ENCODE peak calls at places on chromosomes 3 and 15, in five cellular contexts. E is A549, N is right lobe of liver, C is transverse colon, B is IMR-90. S is an unnamed sample. For H3K4me1, the result is how much of the 10 kb centered on the place peaks cover.

GRCh38 chr3:160870327-160870726 is 114.3 kb downstream of the PPM1L start:
- DNase-seq in C (no peak), B (no peak), N (no peak), E (no peak), S (no peak)

GRCh38 chr15:39594764-39595620 is 14.1 kb downstream of the THBS1 start:
- DNase-seq in N (no peak), B (peak), C (no peak), E (no peak), S (no peak)

GRCh38 chr3:186003610-186004009 is 65.8 kb upstream of the TRA2B start:
- DNase-seq in N (no peak), E (no peak), B (no peak), C (no peak), S (no peak)

GRCh38 chr3:153029350-153029749 is 132.7 kb upstream of the RAP2B start:
- DNase-seq in N (no peak), C (no peak), E (no peak), B (peak), S (no peak)

GRCh38 chr15:29686445-29687203 is 135.6 kb downstream of the TJP1 start:
- DNase-seq in B (no peak), N (no peak), E (peak), C (no peak), S (no peak)

GRCh38 chr15:42804739-42805138 is 67.8 kb upstream of the CDAN1 start:
- DNase-seq in C (no peak), E (no peak), N (no peak), B (peak), S (no peak)

GRCh38 chr3:194482196-194482593 is 4.6 kb downstream of the ATP13A3 start:
- DNase-seq in C (no peak), B (no peak), E (no peak), N (no peak), S (no peak)

GRCh38 chr3:52534281-52535183 is 875 bp upstream of the NT5DC2 start:
- DNase-seq in C (no peak), B (peak), N (peak), E (no peak), S (no peak)

GRCh38 chr3:169591983-169592644 is 71.4 kb downstream of the MECOM start:
- DNase-seq in E (no peak), C (no peak), N (no peak), B (peak), S (no peak)

GRCh38 chr3:15332405-15333098 is at the start of gene SH3BP5:
- DNase-seq in N (peak), E (peak), C (peak), B (peak), S (peak)

GRCh38 chr15:68447209-68447608 is 15.2 kb upstream of the ITGA11 start:
- DNase-seq in B (no peak), N (no peak), C (no peak), E (no peak), S (no peak)

GRCh38 chr3:196772897-196773296 is 33.2 kb downstream of the PAK2 start:
- DNase-seq in B (no peak), E (no peak), C (no peak), N (no peak), S (no peak)

GRCh38 chr3:111786922-111787321 is 72.1 kb upstream of the PHLDB2 start:
- DNase-seq in C (no peak), N (no peak), E (no peak), B (no peak), S (no peak)

GRCh38 chr3:55675478-55675877 is 188.4 kb upstream of the WNT5A start:
- DNase-seq in C (no peak), E (no peak), N (no peak), B (no peak), S (no peak)

GRCh38 chr3:67653425-67654098 is 850 bp downstream of the SUCLG2 start:
- DNase-seq in E (no peak), C (no peak), B (peak), N (no peak), S (no peak)

GRCh38 chr15:63832620-63833245 is 1.0 kb downstream of the HERC1 start:
- DNase-seq in B (no peak), E (no peak), C (no peak), N (no peak), S (peak)

GRCh38 chr3:147408180-147409105 is 722 bp upstream of the ZIC1 start:
- DNase-seq in C (no peak), B (no peak), N (no peak), E (no peak), S (no peak)

GRCh38 chr3:151816091-151816604 is 2.2 kb downstream of the AADAC start:
- DNase-seq in B (peak), E (peak), C (peak), N (peak), S (no peak)

GRCh38 chr3:176697284-176697889 is 499.9 kb downstream of the TBL1XR1 start:
- DNase-seq in B (no peak), N (no peak), C (no peak), E (no peak), S (no peak)

GRCh38 chr15:70152070-70152480 is 54.4 kb upstream of the TLE3 start:
- DNase-seq in E (no peak), N (peak), B (peak), C (no peak), S (no peak)

GRCh38 chr3:37992271-37993066 is 1.9 kb downstream of the VILL start:
- DNase-seq in N (no peak), B (no peak), C (peak), E (no peak), S (no peak)

GRCh38 chr3:151483961-151484360 is 23.1 kb upstream of the IGSF10 start:
- DNase-seq in E (no peak), C (no peak), N (no peak), B (no peak), S (no peak)

GRCh38 chr3:29311805-29312204 is 30.9 kb downstream of the RBMS3 start:
- DNase-seq in E (no peak), N (no peak), B (no peak), C (no peak), S (no peak)

GRCh38 chr3:56303508-56303907 is 164.8 kb downstream of the ERC2 start:
- DNase-seq in N (no peak), B (peak), C (no peak), E (peak), S (no peak)

GRCh38 chr3:186598108-186598784 is 14.6 kb upstream of the AHSG start:
- DNase-seq in N (peak), E (no peak), C (no peak), B (peak), S (no peak)

GRCh38 chr15:86231864-86232801 is 152.5 kb downstream of the AGBL1 start:
- DNase-seq in E (peak), B (no peak), N (peak), C (peak), S (no peak)

GRCh38 chr3:126525853-126526667 is 2.1 kb downstream of the CHST13 start:
- DNase-seq in B (no peak), N (peak), C (no peak), E (no peak), S (no peak)

GRCh38 chr3:14358426-14359211 is 43.8 kb upstream of the SLC6A6 start:
- DNase-seq in N (no peak), C (peak), E (no peak), B (peak), S (no peak)

GRCh38 chr3:177358968-177359600 is 161.8 kb upstream of the TBL1XR1 start:
- DNase-seq in B (no peak), E (peak), C (peak), N (peak), S (peak)

GRCh38 chr3:177589921-177590336 is 392.6 kb upstream of the TBL1XR1 start:
- DNase-seq in N (no peak), B (peak), E (peak), C (no peak), S (no peak)

GRCh38 chr3:62587579-62588031 is 214.3 kb upstream of the FEZF2 start:
- DNase-seq in E (no peak), C (no peak), B (peak), N (no peak), S (no peak)

GRCh38 chr3:58576716-58577115 is 475 bp downstream of the FAM107A start:
- DNase-seq in E (no peak), C (no peak), N (no peak), B (no peak), S (no peak)

GRCh38 chr15:83283813-83284562 is 476 bp downstream of the BNC1 start:
- DNase-seq in E (no peak), N (no peak), C (no peak), B (no peak), S (no peak)

GRCh38 chr15:29141206-29141907 is 128.3 kb downstream of the NSMCE3 start:
- DNase-seq in N (no peak), B (no peak), C (no peak), E (no peak), S (no peak)

GRCh38 chr15:68798695-68799094 is 22.0 kb downstream of the ANP32A start:
- DNase-seq in E (no peak), N (no peak), B (no peak), C (no peak), S (no peak)

GRCh38 chr15:65660927-65661326 is 39.2 kb downstream of the SLC24A1 start:
- DNase-seq in C (no peak), E (no peak), N (no peak), B (peak), S (no peak)

DNA sequence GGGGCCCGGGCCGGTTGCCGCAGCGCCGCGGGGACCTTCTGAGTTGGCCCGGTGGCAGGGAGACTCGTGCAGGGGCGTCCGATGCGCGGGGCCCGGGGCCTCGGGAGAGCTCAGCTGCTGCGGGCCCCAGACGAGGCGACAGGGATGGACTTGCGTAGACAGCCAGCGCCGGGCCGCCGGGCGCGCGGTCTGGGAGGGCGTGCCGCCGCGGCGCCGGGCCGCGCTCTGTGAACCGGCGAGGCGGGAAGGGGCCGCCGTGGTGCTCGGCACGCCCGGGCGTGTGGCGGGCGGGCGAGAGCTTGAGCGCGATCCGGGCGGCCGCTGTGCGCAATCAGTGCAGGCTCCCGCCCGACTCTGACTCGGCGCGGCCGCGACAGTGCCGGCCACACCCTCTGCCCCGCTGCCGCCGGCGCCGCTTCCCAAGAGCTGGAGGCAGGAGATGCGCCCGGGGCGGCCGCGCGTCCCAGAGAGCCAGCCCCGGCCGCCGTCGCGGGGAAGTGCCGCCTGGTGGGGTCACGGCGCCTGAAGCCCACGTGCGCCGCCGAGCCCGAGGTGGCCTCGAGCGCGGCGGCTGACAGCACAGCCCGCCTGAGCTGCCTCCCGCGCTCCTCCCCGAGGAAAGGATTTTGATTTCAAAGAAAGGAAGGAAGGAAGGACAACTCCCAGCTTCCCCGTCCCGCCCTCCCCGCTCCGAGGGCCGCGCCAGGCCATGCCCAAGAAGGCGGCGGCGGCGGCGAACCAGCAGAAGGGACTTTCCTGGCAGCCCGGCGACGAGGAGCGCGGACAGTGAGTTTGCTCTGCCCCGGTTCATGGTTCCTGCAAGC is 669 bp downstream of the TLNRD1 start:
- DNase-seq in C (peak), B (peak), N (peak), E (peak), S (no peak)
- TF ChIP-seq POLR2A in C (peak), B (no peak), N (peak), E (peak), S (no peak)

GRCh38 chr15:60391722-60392340 is 6.0 kb downstream of the ANXA2 start:
- DNase-seq in N (no peak), C (peak), E (no peak), B (no peak), S (no peak)
- H3K4me1 ChIP-seq in N (under half), C (half or more), E (half or more), B (under half), S (half or more)

DNA sequence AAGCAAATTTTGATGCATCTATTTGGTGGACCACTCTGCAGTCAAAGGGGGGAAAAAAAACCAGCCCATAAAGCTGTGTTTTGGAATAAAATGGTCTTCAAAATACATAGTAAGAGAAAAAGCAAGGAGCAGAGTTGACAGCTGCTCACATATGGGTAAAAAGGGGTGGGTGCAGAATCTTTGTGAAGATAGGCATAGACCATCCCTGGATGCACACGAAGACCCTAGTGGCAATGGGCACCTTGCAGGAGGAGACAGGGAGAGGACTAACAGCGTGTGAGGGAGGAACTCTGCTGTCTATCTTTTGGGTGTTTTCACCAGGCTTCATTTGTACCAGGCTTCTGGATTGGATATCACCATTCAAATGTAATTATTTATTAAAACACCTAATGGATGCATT is 43.9 kb downstream of the CTNNB1 start:
- DNase-seq in B (no peak), C (no peak), E (no peak), N (no peak), S (no peak)
- TF ChIP-seq POLR2A in B (no peak), C (no peak), E (no peak), N (no peak), S (no peak)

DNA sequence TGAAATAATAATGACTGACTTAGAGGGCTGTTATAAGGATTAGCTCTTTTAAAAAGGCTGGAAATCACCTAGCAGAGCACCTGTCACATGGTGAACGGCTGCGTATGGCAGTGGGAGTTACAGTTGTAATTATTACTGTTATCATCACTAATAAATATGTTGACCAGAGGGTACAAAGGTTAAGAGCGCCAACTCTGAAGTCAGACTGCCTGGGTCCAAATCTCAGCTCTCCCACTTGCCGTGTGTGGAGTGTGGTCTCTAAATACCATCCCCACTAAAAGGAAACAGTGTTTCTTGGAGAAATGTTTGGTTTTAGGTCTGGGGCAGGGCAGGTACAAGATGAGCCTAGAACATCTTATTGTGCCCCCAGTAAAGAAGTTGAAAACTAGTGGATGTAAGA is 6.0 kb upstream of the RAD18 start:
- DNase-seq in N (no peak), B (no peak), E (no peak), C (no peak), S (no peak)
- H3K4me1 ChIP-seq in N (under half), B (under half), E (under half), C (under half), S (under half)

GRCh38 chr15:100941536-100941935 is 22.4 kb downstream of the LRRK1 start:
- DNase-seq in N (no peak), B (no peak), C (no peak), E (no peak), S (no peak)
- TF ChIP-seq POLR2A in N (no peak), B (no peak), C (no peak), E (no peak), S (no peak)

GRCh38 chr3:171505822-171506333 is 45.7 kb upstream of the TNIK start:
- DNase-seq in C (no peak), E (no peak), N (no peak), B (no peak), S (no peak)
- H3K4me1 ChIP-seq in C (under half), E (under half), N (under half), B (under half), S (under half)

DNA sequence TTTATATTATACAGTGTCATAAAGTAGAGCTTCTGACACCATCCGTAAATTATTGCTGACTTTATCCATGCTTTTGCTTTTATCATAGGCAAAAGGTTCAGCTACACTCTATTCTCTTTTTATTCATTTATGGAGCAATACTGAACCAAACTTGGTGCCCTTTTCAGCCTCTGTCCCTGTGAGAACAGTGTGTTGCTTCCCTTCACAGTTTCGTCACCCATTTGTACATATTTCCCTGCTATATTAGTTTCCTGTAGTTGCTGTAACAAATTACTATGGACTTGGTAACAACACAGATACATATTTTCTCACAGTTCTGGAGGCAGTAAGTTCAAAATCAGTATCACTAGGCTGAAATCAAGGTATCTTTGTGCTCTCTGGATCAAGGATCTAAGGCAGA is 2.8 kb upstream of the RPL24 start:
- DNase-seq in C (no peak), N (no peak), E (no peak), B (no peak), S (no peak)
- TF ChIP-seq POLR2A in C (no peak), N (no peak), E (no peak), B (no peak), S (no peak)

DNA sequence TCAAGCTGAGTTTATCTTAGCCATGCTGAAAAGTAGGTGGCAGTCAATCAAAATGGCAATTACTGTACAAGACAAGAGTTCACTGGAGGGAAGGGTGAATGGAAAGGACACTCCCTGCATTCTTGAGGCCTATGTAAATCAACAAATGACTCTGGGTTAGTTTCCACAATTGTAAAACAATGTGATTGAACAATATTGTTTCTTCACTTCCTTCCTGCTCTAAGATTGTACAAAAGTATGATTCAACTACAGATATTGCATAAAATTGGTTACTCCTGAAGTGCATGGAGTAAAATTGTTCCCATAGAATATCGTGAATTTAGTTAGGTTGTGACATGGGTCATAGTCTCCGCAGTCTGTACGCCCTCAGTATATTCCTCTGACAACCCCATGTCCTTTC is 277.6 kb downstream of the LPP start:
- DNase-seq in N (no peak), E (peak), B (peak), C (no peak), S (no peak)
- H3K4me1 ChIP-seq in N (under half), E (under half), B (under half), C (under half), S (under half)

GRCh38 chr3:119463171-119464169 is at the start of gene TMEM39A:
- DNase-seq in C (peak), N (peak), B (peak), E (peak), S (peak)
- TF ChIP-seq POLR2A in C (peak), N (peak), B (peak), E (peak), S (peak)

DNA sequence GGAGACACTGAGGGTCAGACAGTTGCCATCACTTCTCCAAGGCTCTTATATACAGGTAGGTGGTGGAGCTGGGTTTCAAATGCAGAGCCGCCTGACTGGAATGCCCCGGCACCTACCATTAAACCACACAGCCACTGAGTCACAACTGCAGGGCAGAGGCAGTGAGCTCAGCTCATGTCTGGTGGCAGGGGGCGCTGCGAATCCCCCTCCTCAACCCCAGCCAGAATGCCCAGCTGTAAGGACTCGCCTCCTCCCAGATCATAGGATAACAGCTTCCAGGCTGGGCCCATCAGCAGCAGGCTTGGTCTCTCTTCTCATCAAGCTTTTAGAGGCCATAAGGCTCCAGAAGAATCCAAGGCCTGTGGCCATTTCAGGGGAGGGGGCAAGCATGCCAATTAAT is 26.4 kb downstream of the ADCY5 start:
- DNase-seq in B (no peak), N (no peak), C (no peak), E (no peak), S (no peak)
- H3K4me1 ChIP-seq in B (under half), N (under half), C (under half), E (under half), S (under half)

S was measured in gastrocnemius medialis.